ENCODE peak calls at places on chromosome 14, in five cellular contexts. D, B, A, I and V are unnamed samples. For H3K36me3, the result is how much of the 10 kb centered on the place peaks cover.

GRCh38 chr14:68461086-68461485 is 331.8 kb downstream of the ZFP36L1 start:
- DNase-seq in D (no peak), B (no peak), A (no peak), I (no peak), V (no peak)

GRCh38 chr14:101585211-101585610 is 23.9 kb downstream of the DIO3 start:
- DNase-seq in D (no peak), B (no peak), A (no peak), I (no peak), V (no peak)

GRCh38 chr14:34368115-34368970 is 93.7 kb downstream of the SPTSSA start:
- DNase-seq in D (no peak), B (peak), A (no peak), I (no peak), V (no peak)

GRCh38 chr14:106318700-106319099 is 792.3 kb downstream of the TMEM121 start:
- DNase-seq in D (no peak), B (no peak), A (no peak), I (no peak), V (peak)

GRCh38 chr14:32710351-32711102 is 228.2 kb upstream of the NPAS3 start:
- DNase-seq in D (no peak), B (no peak), A (no peak), I (no peak), V (no peak)

GRCh38 chr14:20564501-20564997 is 3.7 kb upstream of the RNASE9 start:
- DNase-seq in D (no peak), B (no peak), A (no peak), I (no peak), V (no peak)

GRCh38 chr14:37580146-37580545 is 14.9 kb downstream of the FOXA1 start:
- DNase-seq in D (no peak), B (no peak), A (no peak), I (no peak), V (no peak)

GRCh38 chr14:67571275-67571990 is 28.6 kb downstream of the PIGH start:
- DNase-seq in D (no peak), B (peak), A (peak), I (peak), V (peak)

GRCh38 chr14:103401223-103402214 is 16.3 kb downstream of the MARK3 start:
- DNase-seq in D (no peak), B (no peak), A (peak), I (no peak), V (no peak)

GRCh38 chr14:89121961-89122675 is 294.9 kb downstream of the FOXN3 start:
- DNase-seq in D (no peak), B (no peak), A (no peak), I (no peak), V (no peak)

GRCh38 chr14:36438883-36439282 is 81.1 kb downstream of the NKX2-1 start:
- DNase-seq in D (no peak), B (no peak), A (no peak), I (no peak), V (no peak)

GRCh38 chr14:68977741-68978549 is 1.2 kb downstream of the ACTN1 start:
- DNase-seq in D (no peak), B (peak), A (peak), I (peak), V (no peak)

GRCh38 chr14:105398726-105399440 is 545 bp downstream of the TEX22 start:
- DNase-seq in D (no peak), B (no peak), A (peak), I (no peak), V (no peak)

GRCh38 chr14:104117341-104118005 is 20.9 kb upstream of the KIF26A start:
- DNase-seq in D (no peak), B (no peak), A (no peak), I (no peak), V (no peak)

GRCh38 chr14:102545461-102546265 is 36.1 kb upstream of the ANKRD9 start:
- DNase-seq in D (no peak), B (no peak), A (peak), I (no peak), V (no peak)

GRCh38 chr14:105857223-105857815 is 330.9 kb downstream of the TMEM121 start:
- DNase-seq in D (no peak), B (peak), A (no peak), I (no peak), V (no peak)

GRCh38 chr14:48536318-48536717 is 860.9 kb upstream of the MDGA2 start:
- DNase-seq in D (no peak), B (no peak), A (no peak), I (no peak), V (no peak)

GRCh38 chr14:58626441-58626840 is 11.3 kb upstream of the DACT1 start:
- DNase-seq in D (no peak), B (no peak), A (no peak), I (no peak), V (no peak)

GRCh38 chr14:94722397-94722796 is 47.5 kb downstream of the GSC start:
- DNase-seq in D (no peak), B (no peak), A (no peak), I (no peak), V (no peak)

GRCh38 chr14:94713115-94713514 is 56.8 kb downstream of the GSC start:
- DNase-seq in D (no peak), B (no peak), A (no peak), I (no peak), V (no peak)

GRCh38 chr14:94716976-94717375 is 52.9 kb downstream of the GSC start:
- DNase-seq in D (no peak), B (no peak), A (no peak), I (no peak), V (no peak)

DNA sequence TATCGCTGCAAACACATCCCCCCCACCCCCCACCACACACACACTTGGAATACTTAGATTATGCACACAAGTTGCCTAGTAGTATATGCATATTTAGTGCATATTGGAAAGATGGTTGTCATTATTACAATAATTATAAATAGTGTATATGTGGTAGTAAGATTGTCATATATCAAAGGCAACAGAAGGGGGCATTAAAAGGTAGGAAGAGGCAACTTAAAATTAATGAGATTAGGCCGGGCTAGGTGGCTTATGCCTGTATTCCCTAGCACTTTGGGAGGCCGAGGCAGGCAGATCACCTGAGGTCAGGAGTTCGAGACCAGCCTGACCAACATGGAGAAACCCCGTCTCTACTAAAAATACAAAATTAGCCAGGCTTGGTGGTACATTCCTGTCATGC is 52.1 kb downstream of the GSC start:
- DNase-seq in D (no peak), B (no peak), A (no peak), I (no peak), V (no peak)
- TF ChIP-seq CTCF in D (no peak), B (no peak), A (no peak), I (no peak), V (no peak)

GRCh38 chr14:61188196-61188595 is 92.9 kb downstream of the TMEM30B start:
- DNase-seq in D (no peak), B (no peak), A (peak), I (no peak), V (peak)
- H3K4me3 ChIP-seq in D (no peak), B (no peak), A (peak), I (no peak), V (no peak)

GRCh38 chr14:31194661-31195060 is 12.9 kb downstream of the HECTD1 start:
- DNase-seq in D (no peak), B (no peak), A (no peak), I (no peak), V (no peak)
- H3K36me3 ChIP-seq in D (under half), B (under half), A (under half), I (under half), V (under half)

GRCh38 chr14:66398437-66398836 is 87.7 kb upstream of the CCDC196 start:
- DNase-seq in D (no peak), B (no peak), A (no peak), I (no peak), V (peak)

GRCh38 chr14:66405158-66405557 is 81.0 kb upstream of the CCDC196 start:
- DNase-seq in D (peak), B (no peak), A (no peak), I (no peak), V (no peak)

GRCh38 chr14:66403183-66403582 is 83.0 kb upstream of the CCDC196 start:
- DNase-seq in D (no peak), B (no peak), A (no peak), I (no peak), V (peak)

GRCh38 chr14:66404051-66404450 is 82.1 kb upstream of the CCDC196 start:
- DNase-seq in D (no peak), B (no peak), A (no peak), I (no peak), V (no peak)

GRCh38 chr14:66401447-66402095 is 84.6 kb upstream of the CCDC196 start:
- DNase-seq in D (no peak), B (no peak), A (no peak), I (no peak), V (no peak)
- TF ChIP-seq CTCF in D (peak), B (peak), A (peak), I (no peak), V (peak)

DNA sequence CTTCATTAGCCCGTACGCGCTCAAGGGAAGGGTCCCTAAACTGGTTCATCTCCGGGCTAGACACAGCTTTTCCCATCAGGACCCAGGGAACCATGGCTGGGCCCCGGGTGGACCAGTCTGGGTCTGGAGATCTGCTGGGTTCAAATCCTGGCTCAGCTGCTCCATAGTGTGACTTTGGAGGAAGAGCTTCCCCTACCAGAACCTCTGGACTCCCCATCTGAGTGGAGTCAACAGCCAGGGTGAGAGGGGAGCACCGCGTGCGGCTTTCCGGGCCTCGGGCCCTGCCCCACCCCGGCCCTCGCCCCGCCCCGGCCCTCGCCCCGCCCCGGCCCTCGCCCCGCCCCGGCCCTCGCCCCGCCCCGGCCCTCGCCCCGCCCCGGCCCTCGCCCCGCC is 41.2 kb downstream of the BEGAIN start:
- DNase-seq in D (no peak), B (no peak), A (no peak), I (no peak), V (no peak)
- H3K4me3 ChIP-seq in D (no peak), B (no peak), A (no peak), I (no peak), V (no peak)

DNA sequence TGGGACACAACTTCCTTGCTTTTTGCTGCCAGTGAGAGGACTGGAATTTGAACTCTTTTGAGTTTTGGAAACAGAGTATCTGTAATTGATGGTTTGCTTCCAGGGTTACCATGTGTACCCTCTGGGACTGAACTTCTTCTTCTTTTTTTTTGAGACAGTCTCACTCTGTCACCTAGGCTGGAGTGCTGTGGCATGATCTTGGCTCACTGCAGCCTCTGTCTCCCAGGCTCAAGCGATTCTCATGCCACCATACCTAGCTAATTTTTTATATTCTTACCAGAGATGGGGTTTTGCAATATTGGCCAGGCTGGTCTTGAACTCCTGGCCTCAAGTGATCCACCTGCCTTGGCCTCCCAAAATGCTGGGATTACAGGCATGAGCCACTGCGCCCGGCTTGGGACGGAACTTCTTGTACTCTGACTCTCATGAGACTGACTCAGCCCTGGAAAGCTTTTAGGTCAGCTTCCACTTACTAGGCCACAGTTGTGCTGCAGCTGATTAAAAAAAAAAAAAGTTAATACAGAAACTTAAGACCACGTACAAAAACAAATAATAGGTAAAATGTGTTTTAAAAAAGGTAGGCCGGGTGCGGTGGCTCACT is 15.8 kb downstream of the SEL1L start:
- DNase-seq in D (no peak), B (peak), A (no peak), I (no peak), V (no peak)
- H3K36me3 ChIP-seq in D (under half), B (under half), A (under half), I (under half), V (under half)

GRCh38 chr14:65255583-65256443 is 153.5 kb upstream of the MAX start:
- DNase-seq in D (no peak), B (peak), A (peak), I (peak), V (no peak)
- TF ChIP-seq CTCF in D (no peak), B (peak), A (peak), I (no peak), V (peak)